ENCODE peak calls at places on chromosomes 6 and 20, in eight cellular contexts. R is neural progenitor cell, W is cardiac muscle cell, X is astrocyte, B is thyroid gland, N is A549, O is body of pancreas, V is stomach. C is an unnamed sample.

GRCh38 chr6:15921243-15921642 is 207.6 kb upstream of the MYLIP start:
- DNase-seq in R (no peak), X (no peak), N (no peak), W (no peak), V (no peak), O (no peak), B (no peak), C (no peak)

GRCh38 chr6:19368511-19368910 is 468.7 kb upstream of the ID4 start:
- DNase-seq in R (peak; percentile 2), N (no peak), B (no peak), O (no peak), X (peak; percentile 69), W (no peak), V (no peak), C (no peak)

GRCh38 chr6:121393711-121394110 is 41.7 kb upstream of the GJA1 start:
- DNase-seq in X (no peak), O (no peak), N (no peak), B (no peak), W (no peak), V (no peak), R (no peak), C (no peak)

GRCh38 chr6:156777866-156778614 is 862 bp downstream of the ARID1B start:
- DNase-seq in V (peak; percentile 51), N (peak; percentile 21), R (peak; percentile 70), B (peak; percentile 66), O (peak; percentile 50), W (peak; percentile 71), X (no peak), C (peak; percentile 57)

GRCh38 chr6:39166918-39167301 is 51.9 kb upstream of the SAYSD1 start:
- DNase-seq in O (no peak), V (no peak), B (no peak), X (no peak), R (no peak), N (no peak), W (no peak), C (no peak)

GRCh38 chr6:21235162-21235561 is 358.4 kb upstream of the SOX4 start:
- DNase-seq in X (no peak), R (no peak), N (no peak), W (no peak), V (no peak), B (no peak), O (no peak), C (no peak)

GRCh38 chr6:21277601-21278043 is 315.9 kb upstream of the SOX4 start:
- DNase-seq in V (no peak), W (no peak), O (no peak), R (peak; percentile 44), X (peak; percentile 55), B (no peak), N (no peak), C (no peak)

GRCh38 chr6:116010400-116011095 is 50.1 kb downstream of the FRK start:
- DNase-seq in N (no peak), V (peak; percentile 75), W (peak; percentile 65), O (peak; percentile 72), R (peak; percentile 75), X (peak; percentile 27), B (peak; percentile 65), C (peak; percentile 72)

GRCh38 chr6:48597951-48598350 is 487.0 kb upstream of the PTCHD4 start:
- DNase-seq in N (no peak), X (peak; percentile 6), V (no peak), B (no peak), W (no peak), R (no peak), O (no peak), C (no peak)

GRCh38 chr6:150622476-150622875 is 22.8 kb downstream of the PLEKHG1 start:
- DNase-seq in N (no peak), O (no peak), W (no peak), V (no peak), B (no peak), X (no peak), R (no peak), C (no peak)

GRCh38 chr6:150622941-150623874 is 23.5 kb downstream of the PLEKHG1 start:
- DNase-seq in O (no peak), W (no peak), B (no peak), R (no peak), N (no peak), X (no peak), V (no peak), C (no peak)

GRCh38 chr6:150620244-150620643 is 20.6 kb downstream of the PLEKHG1 start:
- DNase-seq in W (no peak), B (no peak), R (no peak), N (no peak), X (no peak), O (no peak), V (no peak), C (no peak)

GRCh38 chr6:150617496-150618460 is 18.1 kb downstream of the PLEKHG1 start:
- DNase-seq in B (no peak), N (no peak), X (no peak), W (no peak), R (peak; percentile 61), O (no peak), V (no peak), C (no peak)

GRCh38 chr6:150620763-150621162 is 21.1 kb downstream of the PLEKHG1 start:
- DNase-seq in X (no peak), R (no peak), B (no peak), O (no peak), W (no peak), V (no peak), N (no peak), C (no peak)
- H3K4me1 ChIP-seq in X (no peaks in the 10 kb centered on the region), R (peaks cover 22% of the 10 kb centered on the region), B (no peaks in the 10 kb centered on the region), O (no peaks in the 10 kb centered on the region), W (no peaks in the 10 kb centered on the region), V (no peaks in the 10 kb centered on the region), N (no peaks in the 10 kb centered on the region), C (no peaks in the 10 kb centered on the region)

GRCh38 chr20:10558635-10559187 is 115.1 kb downstream of the JAG1 start:
- DNase-seq in V (no peak), O (no peak), R (no peak), N (no peak), B (no peak), X (peak; percentile 99), W (peak; percentile 32), C (no peak)
- TF ChIP-seq CTCF in V (no peak), O (no peak), R (no peak), N (no peak), B (no peak), X (no peak), W (peak; percentile 30), C (no peak)

GRCh38 chr6:71410164-71410566 is 121.6 kb downstream of the OGFRL1 start:
- DNase-seq in V (peak; percentile 55), R (no peak), X (peak; percentile 47), W (no peak), N (no peak), B (no peak), O (no peak), C (no peak)

GRCh38 chr6:71410681-71411080 is 122.1 kb downstream of the OGFRL1 start:
- DNase-seq in V (no peak), O (no peak), R (no peak), B (no peak), N (no peak), X (peak; percentile 64), W (no peak), C (no peak)

GRCh38 chr6:71406871-71407860 is 118.6 kb downstream of the OGFRL1 start:
- DNase-seq in R (peak; percentile 10), B (no peak), X (no peak), N (no peak), O (no peak), W (no peak), V (no peak), C (no peak)

GRCh38 chr6:71411882-71412281 is 123.3 kb downstream of the OGFRL1 start:
- DNase-seq in W (no peak), V (no peak), O (no peak), R (no peak), X (no peak), N (no peak), B (no peak), C (no peak)

GRCh38 chr6:71408966-71409723 is 120.5 kb downstream of the OGFRL1 start:
- DNase-seq in N (no peak), O (no peak), B (no peak), V (no peak), X (peak; percentile 67), R (no peak), W (no peak), C (no peak)
- H3K4me1 ChIP-seq in N (peaks cover 81% of the 10 kb centered on the region), O (peaks cover 32% of the 10 kb centered on the region), B (peaks cover 67% of the 10 kb centered on the region), V (peaks cover 48% of the 10 kb centered on the region), X (peaks cover 60% of the 10 kb centered on the region), R (peaks cover 16% of the 10 kb centered on the region), W (peaks cover 9% of the 10 kb centered on the region), C (peaks cover 76% of the 10 kb centered on the region)

DNA sequence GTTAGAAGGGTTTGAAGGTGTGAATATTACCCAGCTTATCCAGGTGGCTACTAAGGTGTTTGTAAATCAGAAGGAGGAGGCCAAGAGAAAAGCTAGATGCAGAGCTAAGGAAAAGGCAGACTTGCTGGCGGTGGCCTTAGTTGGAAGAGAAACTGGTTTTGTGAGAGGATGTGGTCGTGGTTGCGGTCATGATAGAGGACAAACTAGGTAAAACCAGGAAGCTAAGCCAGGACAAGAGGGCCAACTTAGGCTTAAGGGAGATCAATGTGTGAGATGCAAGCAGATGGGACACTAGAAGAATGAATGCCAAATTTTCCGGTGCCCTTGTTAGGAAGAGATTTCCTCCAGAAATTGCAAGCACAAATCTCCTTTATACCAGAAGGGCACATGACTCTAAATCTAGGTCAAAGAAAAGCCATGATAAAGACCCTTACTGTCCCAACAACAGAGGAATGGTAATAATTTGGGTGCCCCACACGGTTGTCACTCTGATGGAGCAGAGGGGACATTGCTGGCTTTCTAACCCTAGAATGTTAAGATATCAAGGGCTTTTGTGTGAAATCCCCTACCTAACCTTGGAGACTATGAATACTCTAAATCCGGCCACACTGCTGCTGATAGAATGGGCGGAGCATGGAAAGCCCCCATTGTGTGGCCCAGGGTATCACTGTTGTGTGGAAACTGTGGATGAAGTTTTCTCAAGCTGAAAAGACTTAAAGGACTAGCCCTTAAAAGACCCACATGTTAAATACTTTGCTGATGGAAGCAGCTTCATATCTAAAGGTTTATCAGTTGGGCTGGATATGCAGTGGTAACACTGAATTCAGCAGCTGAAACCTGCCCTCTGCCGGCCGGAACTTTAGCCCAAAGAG is 7.8 kb downstream of the IL22RA2 start:
- DNase-seq in R (no peak), N (peak; percentile 15), X (no peak), W (no peak), O (peak; percentile 71), B (peak; percentile 11), V (peak; percentile 69), C (no peak)
- TF ChIP-seq CTCF in R (no peak), N (peak; percentile 40), X (no peak), W (peak; percentile 23), O (peak; percentile 60), B (no peak), V (peak; percentile 5), C (no peak)

C was measured in psoas muscle.